ENCODE peak calls at places on chromosomes 5 and 9, in five cellular contexts. V is transverse colon, M is ovary, S is right cardiac atrium, L is lung. Y is an unnamed sample.

GRCh38 chr5:399296-400281 is 43.4 kb upstream of the EXOC3 start:
- DNase-seq in M (peak; percentile 91), V (peak; percentile 71), L (peak; percentile 64), S (peak; percentile 90), Y (peak; percentile 74)

GRCh38 chr5:40680741-40681350 is 1.1 kb downstream of the PTGER4 start:
- DNase-seq in M (peak; percentile 16), V (peak; percentile 44), L (peak; percentile 32), S (no peak), Y (no peak)

GRCh38 chr5:20109326-20109725 is 121.3 kb upstream of the CDH18 start:
- DNase-seq in S (no peak), V (no peak), M (no peak), L (no peak), Y (no peak)

GRCh38 chr9:79049371-79049770 is 522.4 kb upstream of the TLE4 start:
- DNase-seq in S (no peak), L (no peak), M (no peak), V (no peak), Y (no peak)

GRCh38 chr9:114633452-114634089 is 22.5 kb downstream of the TMEM268 start:
- DNase-seq in M (no peak), V (no peak), S (no peak), L (no peak), Y (no peak)

GRCh38 chr5:120229036-120229435 is 235.1 kb upstream of the PRR16 start:
- DNase-seq in V (no peak), S (no peak), M (no peak), L (no peak), Y (no peak)

GRCh38 chr5:59600153-59600552 is 293.4 kb downstream of the PDE4D start:
- DNase-seq in V (no peak), L (no peak), M (no peak), S (no peak), Y (no peak)

GRCh38 chr9:109319631-109320233 is 1.1 kb downstream of the EPB41L4B start:
- DNase-seq in S (no peak), L (no peak), V (peak; percentile 28), M (peak; percentile 66), Y (peak; percentile 44)

GRCh38 chr5:78691073-78691960 is 42.7 kb upstream of the LHFPL2 start:
- DNase-seq in L (no peak), S (no peak), V (no peak), M (no peak), Y (no peak)

GRCh38 chr5:111781200-111781599 is 24.2 kb upstream of the NREP start:
- DNase-seq in L (peak; percentile 37), S (peak; percentile 43), V (peak; percentile 13), M (peak; percentile 12), Y (peak; percentile 34)

GRCh38 chr9:125650271-125650737 is 56.7 kb downstream of the MAPKAP1 start:
- DNase-seq in M (no peak), L (no peak), S (no peak), V (no peak), Y (no peak)

GRCh38 chr5:79774171-79774854 is 84.7 kb downstream of the CMYA5 start:
- DNase-seq in M (no peak), V (no peak), L (no peak), S (no peak), Y (no peak)

GRCh38 chr9:34431661-34432060 is 26.7 kb downstream of the FAM219A start:
- DNase-seq in M (no peak), L (no peak), V (no peak), S (peak; percentile 20), Y (peak; percentile 40)

GRCh38 chr9:82031538-82032280 is 43.1 kb downstream of the SPATA31D1 start:
- DNase-seq in L (peak; percentile 42), S (peak; percentile 55), M (no peak), V (no peak), Y (no peak)

GRCh38 chr5:172717481-172718195 is 53.4 kb downstream of the DUSP1 start:
- DNase-seq in V (no peak), S (no peak), M (no peak), L (no peak), Y (no peak)

GRCh38 chr9:21443849-21444625 is 3.8 kb downstream of the IFNA1 start:
- DNase-seq in M (no peak), V (no peak), L (no peak), S (no peak), Y (no peak)

GRCh38 chr5:94442971-94443370 is 175.4 kb downstream of the KIAA0825 start:
- DNase-seq in M (no peak), S (no peak), V (no peak), L (no peak), Y (no peak)

GRCh38 chr9:134944351-134944802 is 26.7 kb upstream of the FCN1 start:
- DNase-seq in V (no peak), L (no peak), S (peak; percentile 54), M (peak; percentile 72), Y (no peak)

GRCh38 chr5:31237159-31237558 is 43.7 kb downstream of the CDH6 start:
- DNase-seq in S (no peak), V (no peak), M (no peak), L (no peak), Y (no peak)

GRCh38 chr5:132293992-132294727 is at the start of gene SLC22A4:
- DNase-seq in L (peak; percentile 89), S (peak; percentile 95), V (peak; percentile 90), M (peak; percentile 94), Y (peak; percentile 80)

DNA sequence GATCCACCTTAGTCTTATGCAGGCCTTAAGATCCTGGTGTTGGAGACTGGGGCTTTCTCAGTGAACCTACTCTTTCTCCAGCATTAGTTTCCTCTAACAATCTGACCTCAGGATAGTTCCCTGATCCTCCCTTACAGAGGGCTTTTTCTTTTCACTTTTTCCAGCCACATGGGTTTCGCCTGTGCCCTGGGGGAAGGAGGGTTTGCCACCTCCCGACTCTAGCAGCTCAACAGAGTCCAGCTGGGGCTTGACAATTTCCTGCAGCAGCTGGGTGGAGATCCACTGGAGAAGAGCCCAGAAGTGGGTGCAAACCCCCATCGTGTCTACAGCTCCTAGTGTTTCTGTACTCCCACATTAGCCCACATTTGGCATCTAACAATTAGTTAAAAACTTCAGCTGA is 7.6 kb upstream of the TMEM252 start:
- DNase-seq in L (no peak), S (no peak), M (no peak), V (no peak), Y (no peak)
- H3K27ac ChIP-seq in L (peak overlapping the region; percentile 9), S (no peak overlapping the region), M (no peak overlapping the region), V (no peak overlapping the region), Y (no peak overlapping the region)

DNA sequence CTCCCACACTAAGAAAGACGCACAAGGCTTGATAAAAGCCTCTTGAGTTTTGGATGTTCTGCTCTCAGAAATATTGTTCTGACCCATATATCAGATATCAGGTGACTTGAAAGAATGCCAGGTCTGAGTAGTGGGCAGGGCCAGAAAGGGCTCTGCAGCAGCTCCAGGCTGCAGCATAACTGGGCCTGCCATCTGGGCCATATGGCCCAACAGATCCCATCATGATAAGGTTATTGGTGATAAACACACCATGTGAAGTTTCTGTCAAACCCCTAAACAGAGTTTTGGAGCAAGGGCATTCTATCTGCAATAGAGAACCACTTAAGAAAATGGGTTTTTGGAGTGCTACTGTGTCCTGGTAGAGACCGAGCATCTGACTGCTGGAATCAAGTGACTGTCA is 29.8 kb upstream of the NPM1 start:
- DNase-seq in V (no peak), S (no peak), M (no peak), L (no peak), Y (no peak)
- H3K4me1 ChIP-seq in V (no peaks in the 10 kb centered on the region), S (no peaks in the 10 kb centered on the region), M (no peaks in the 10 kb centered on the region), L (no peaks in the 10 kb centered on the region), Y (no peaks in the 10 kb centered on the region)

DNA sequence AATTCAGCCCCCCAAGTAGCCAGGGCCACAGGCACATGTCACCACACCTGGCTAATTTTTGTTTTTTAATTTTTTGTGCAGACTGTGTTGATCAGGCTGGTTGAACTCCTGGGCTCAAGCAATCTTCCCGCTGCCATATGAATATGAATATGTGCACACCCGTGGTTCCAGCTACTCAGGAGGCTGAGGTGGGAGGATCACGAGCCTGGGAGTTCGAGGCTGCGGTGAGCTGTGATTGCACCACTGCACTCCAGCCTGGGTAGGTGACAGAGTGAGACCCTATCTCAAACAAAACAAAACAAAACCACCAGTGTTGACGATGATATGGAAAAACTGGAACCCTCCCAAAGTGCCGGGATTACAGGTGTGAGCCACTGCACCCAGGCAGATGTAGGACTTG is 32.0 kb downstream of the EHMT1 start:
- DNase-seq in V (no peak), L (no peak), S (no peak), M (no peak), Y (no peak)
- H3K4me3 ChIP-seq in V (no peak overlapping the region), L (no peak overlapping the region), S (no peak overlapping the region), M (no peak overlapping the region), Y (no peak overlapping the region)

DNA sequence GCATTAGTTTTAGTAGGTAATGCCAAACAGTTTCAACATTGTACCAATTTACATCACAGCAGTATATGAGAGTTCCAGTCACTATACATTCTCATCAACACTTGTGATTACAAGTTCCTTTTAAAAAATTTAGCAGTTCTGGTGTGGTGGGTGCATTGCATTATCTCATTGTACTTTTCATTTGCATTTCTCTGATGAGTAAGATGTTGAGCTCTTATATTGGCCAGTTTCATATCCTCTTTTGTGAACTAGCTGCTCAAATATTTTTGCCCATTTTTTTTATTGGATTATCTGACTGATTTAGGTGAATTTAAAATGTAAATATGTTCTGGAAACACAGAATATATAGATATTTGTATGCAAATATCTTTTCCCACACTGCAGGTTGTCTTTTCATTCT is 160.9 kb upstream of the NR3C1 start:
- DNase-seq in L (no peak), S (no peak), V (no peak), M (no peak), Y (no peak)
- H3K27ac ChIP-seq in L (no peak overlapping the region), S (no peak overlapping the region), V (no peak overlapping the region), M (no peak overlapping the region), Y (no peak overlapping the region)

DNA sequence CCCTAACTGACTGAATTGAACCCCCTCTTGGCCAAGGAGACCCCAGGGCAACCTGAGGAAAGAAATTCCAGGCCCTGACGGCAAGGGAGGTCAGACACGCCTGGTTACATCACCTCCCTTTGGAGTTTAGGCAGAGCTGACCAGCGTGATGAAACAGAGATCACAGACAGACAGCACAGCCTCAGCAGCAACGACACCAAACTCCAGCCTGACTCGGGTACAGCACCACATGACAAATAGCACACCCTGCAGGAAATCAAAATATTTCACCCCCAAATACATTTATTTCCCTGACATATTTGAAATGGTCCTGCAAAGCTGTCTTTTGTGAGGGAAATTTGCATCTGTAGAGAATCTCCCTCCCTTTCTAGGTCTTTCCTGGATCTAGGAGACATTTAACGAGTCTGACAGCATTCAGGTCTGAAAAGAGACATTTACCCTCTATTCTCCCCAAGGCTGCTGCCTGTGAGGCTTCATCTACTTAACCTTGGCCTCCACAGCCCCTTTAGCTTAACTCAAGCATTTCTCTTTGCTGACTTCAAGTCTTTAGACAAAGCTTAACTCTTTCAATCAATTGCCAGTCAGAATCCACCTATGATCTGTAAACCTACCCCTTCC is 2.6 kb downstream of the QSOX2 start:
- DNase-seq in V (no peak), S (no peak), L (no peak), M (no peak), Y (no peak)
- H3K4me1 ChIP-seq in V (peaks cover 14% of the 10 kb centered on the region), S (peaks cover 14% of the 10 kb centered on the region), L (peaks cover 8% of the 10 kb centered on the region), M (peaks cover 8% of the 10 kb centered on the region), Y (peaks cover 62% of the 10 kb centered on the region)

DNA sequence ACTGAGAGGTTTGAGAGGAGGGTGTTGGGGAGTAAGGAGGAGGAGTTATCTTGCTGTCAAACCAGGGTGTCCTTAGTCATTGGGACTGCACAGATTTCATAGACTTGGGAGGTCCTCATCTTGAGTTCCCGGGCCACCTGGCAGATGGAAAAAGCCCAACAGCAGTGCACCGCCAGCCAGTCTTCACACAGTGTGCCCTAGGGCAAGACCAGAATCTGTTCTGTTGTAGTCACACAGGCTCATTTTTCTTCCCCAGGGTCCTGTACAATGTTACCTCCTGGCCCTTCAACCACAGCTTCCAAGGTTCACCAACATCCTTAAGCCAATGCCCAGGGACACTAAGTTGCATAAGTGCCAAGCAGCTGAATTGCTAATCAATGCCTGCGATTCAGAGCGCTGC is 21.0 kb downstream of the PLAC8L1 start:
- DNase-seq in V (no peak), M (no peak), L (no peak), S (no peak), Y (no peak)
- H3K4me3 ChIP-seq in V (no peak overlapping the region), M (no peak overlapping the region), L (no peak overlapping the region), S (no peak overlapping the region), Y (no peak overlapping the region)